ENCODE peak calls at places on chromosomes 16 and 17, in six cellular contexts. L, C, T, E, M and Q are unnamed samples.

GRCh38 chr17:83091257-83092141 is 12.1 kb downstream of the METRNL start:
- DNase-seq in E (no peak), M (no peak), L (no peak), C (no peak), T (no peak), Q (no peak)

GRCh38 chr17:72922223-72922622 is 170.3 kb downstream of the SLC39A11 start:
- DNase-seq in L (no peak), E (no peak), T (no peak), C (no peak), M (no peak), Q (no peak)

GRCh38 chr17:48579738-48580543 is 1.8 kb upstream of the HOXB4 start:
- DNase-seq in C (no peak), E (no peak), L (no peak), T (no peak), M (no peak), Q (no peak)

GRCh38 chr16:59527206-59527997 is 793.3 kb upstream of the GOT2 start:
- DNase-seq in E (no peak), M (no peak), L (no peak), T (no peak), C (no peak), Q (peak; percentile 64)

GRCh38 chr16:68090526-68090925 is 5.4 kb downstream of the NFATC3 start:
- DNase-seq in T (no peak), M (no peak), C (no peak), L (no peak), E (no peak), Q (no peak)

GRCh38 chr17:40615295-40615988 is 32.2 kb downstream of the SMARCE1 start:
- DNase-seq in C (peak; percentile 69), T (no peak), M (peak; percentile 67), E (peak; percentile 52), L (no peak), Q (peak; percentile 26)

GRCh38 chr17:41962768-41963434 is 3.7 kb upstream of the CNP start:
- DNase-seq in C (peak; percentile 65), T (no peak), E (peak; percentile 78), L (peak; percentile 58), M (peak; percentile 89), Q (peak; percentile 92)

GRCh38 chr16:64440421-64440831 is 681.4 kb downstream of the CDH11 start:
- DNase-seq in E (no peak), M (no peak), T (no peak), L (no peak), C (no peak), Q (peak; percentile 38)

GRCh38 chr16:11253995-11254912 is 1.8 kb downstream of the SOCS1 start:
- DNase-seq in M (peak; percentile 60), E (peak; percentile 29), T (no peak), C (no peak), L (no peak), Q (no peak)

GRCh38 chr16:49474741-49475140 is 101.1 kb downstream of the C16orf78 start:
- DNase-seq in M (no peak), L (no peak), T (no peak), C (no peak), E (no peak), Q (no peak)

GRCh38 chr17:76866774-76867577 is 1.2 kb upstream of the MGAT5B start:
- DNase-seq in E (no peak), M (no peak), C (no peak), T (no peak), L (no peak), Q (no peak)

GRCh38 chr17:42423766-42424165 is 710 bp upstream of the CAVIN1 start:
- DNase-seq in E (no peak), C (peak; percentile 49), M (no peak), L (no peak), T (no peak), Q (no peak)

GRCh38 chr16:3542153-3542550 is 35.1 kb downstream of the NLRC3 start:
- DNase-seq in T (no peak), C (no peak), M (no peak), E (no peak), L (no peak), Q (no peak)

GRCh38 chr16:1794908-1795666 is 1.6 kb upstream of the IGFALS start:
- DNase-seq in T (no peak), L (no peak), E (no peak), C (no peak), M (peak; percentile 54), Q (no peak)

GRCh38 chr17:79168486-79169055 is 93.9 kb downstream of the ENGASE start:
- DNase-seq in E (no peak), T (no peak), L (no peak), M (no peak), C (no peak), Q (peak; percentile 38)

GRCh38 chr17:41020346-41020745 is 6.7 kb downstream of the KRTAP1-5 start:
- DNase-seq in M (no peak), T (no peak), E (no peak), C (no peak), L (no peak), Q (no peak)

GRCh38 chr17:3656353-3656752 is 12.0 kb downstream of the TAX1BP3 start:
- DNase-seq in L (no peak), M (no peak), T (no peak), E (no peak), C (no peak), Q (no peak)

GRCh38 chr16:53235851-53236250 is 181.1 kb downstream of the CHD9 start:
- DNase-seq in C (no peak), E (no peak), T (no peak), L (no peak), M (no peak), Q (no peak)

GRCh38 chr17:79183221-79184158 is 108.9 kb downstream of the ENGASE start:
- DNase-seq in L (no peak), M (no peak), C (no peak), T (no peak), E (no peak), Q (no peak)

GRCh38 chr17:76845524-76845923 is 22.7 kb upstream of the MGAT5B start:
- DNase-seq in E (peak; percentile 68), L (no peak), C (no peak), M (no peak), T (no peak), Q (no peak)

GRCh38 chr16:35752773-35753558 is 2293.6 kb downstream of the TP53TG3F start:
- DNase-seq in E (no peak), L (no peak), T (no peak), M (no peak), C (no peak), Q (no peak)

GRCh38 chr16:35750701-35751104 is 2291.3 kb downstream of the TP53TG3F start:
- DNase-seq in M (no peak), T (no peak), C (no peak), L (no peak), E (no peak), Q (no peak)

GRCh38 chr16:35751191-35751941 is 2292.0 kb downstream of the TP53TG3F start:
- DNase-seq in C (no peak), E (no peak), T (no peak), L (no peak), M (no peak), Q (no peak)

GRCh38 chr16:35753559-35754390 is 2294.4 kb downstream of the TP53TG3F start:
- DNase-seq in M (no peak), E (no peak), C (no peak), T (no peak), L (no peak), Q (no peak)

GRCh38 chr16:35752012-35752772 is 2292.8 kb downstream of the TP53TG3F start:
- DNase-seq in C (no peak), M (no peak), E (no peak), L (no peak), T (no peak), Q (no peak)
- H3K9me3 ChIP-seq in C (peaks cover 45% of the 10 kb centered on the region), M (no peaks in the 10 kb centered on the region), E (no peaks in the 10 kb centered on the region), L (no peaks in the 10 kb centered on the region), T (no peaks in the 10 kb centered on the region), Q (no peaks in the 10 kb centered on the region)

GRCh38 chr16:24524855-24525652 is 14.3 kb upstream of the RBBP6 start:
- DNase-seq in E (no peak), T (no peak), C (no peak), M (no peak), L (no peak), Q (no peak)

GRCh38 chr16:24522751-24523150 is 16.6 kb upstream of the RBBP6 start:
- DNase-seq in M (no peak), E (no peak), C (no peak), T (no peak), L (no peak), Q (no peak)

GRCh38 chr16:24526701-24527470 is 12.5 kb upstream of the RBBP6 start:
- DNase-seq in T (no peak), E (no peak), L (no peak), C (no peak), M (no peak), Q (no peak)

GRCh38 chr16:24523569-24523968 is 15.8 kb upstream of the RBBP6 start:
- DNase-seq in L (no peak), C (no peak), M (no peak), E (peak; percentile 22), T (no peak), Q (no peak)

DNA sequence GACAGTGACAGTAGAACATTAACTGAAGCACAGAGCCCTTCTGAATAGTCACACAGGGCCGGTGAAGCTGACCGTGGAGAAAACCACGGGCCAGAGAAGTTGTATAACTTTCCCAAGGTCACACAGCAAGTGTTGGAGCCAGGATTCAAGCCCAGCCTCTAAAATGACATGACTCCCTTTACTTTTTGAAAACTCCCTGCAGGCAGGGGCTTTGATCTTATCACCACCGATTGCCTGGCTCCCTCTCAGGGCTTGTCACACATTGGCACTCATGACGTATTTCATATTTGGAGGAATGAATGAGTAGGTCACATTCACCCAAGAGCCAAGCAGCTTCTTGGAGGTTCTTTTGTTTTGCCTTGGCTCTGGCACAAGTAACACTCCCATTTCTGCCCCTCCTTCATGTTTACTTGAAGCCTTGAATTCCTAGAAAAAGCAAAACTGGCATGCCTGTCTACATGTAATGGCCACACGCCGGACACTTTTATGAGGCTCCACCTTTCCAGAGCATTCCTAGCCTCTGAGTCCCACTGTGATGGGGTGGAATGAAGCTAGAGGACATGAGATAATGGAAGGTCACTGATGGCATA is 13.3 kb upstream of the RBBP6 start:
- DNase-seq in M (no peak), T (no peak), C (no peak), L (no peak), E (no peak), Q (no peak)
- H3K27ac ChIP-seq in M (no peak overlapping the region), T (no peak overlapping the region), C (no peak overlapping the region), L (no peak overlapping the region), E (no peak overlapping the region), Q (no peak overlapping the region)

GRCh38 chr17:19579192-19579668 is 45.6 kb downstream of the SLC47A1 start:
- DNase-seq in L (no peak), C (no peak), M (no peak), E (no peak), T (no peak), Q (no peak)
- H3K4me3 ChIP-seq in L (no peak overlapping the region), C (peak overlapping the region; percentile 52), M (no peak overlapping the region), E (no peak overlapping the region), T (peak overlapping the region; percentile 38), Q (no peak overlapping the region)

GRCh38 chr17:19672009-19672837 is 23.7 kb downstream of the ALDH3A2 start:
- DNase-seq in M (peak; percentile 57), C (no peak), T (no peak), E (no peak), L (no peak), Q (peak; percentile 33)

GRCh38 chr17:19676901-19677300 is 28.4 kb downstream of the ALDH3A2 start:
- DNase-seq in E (no peak), M (no peak), C (no peak), L (no peak), T (no peak), Q (no peak)

GRCh38 chr17:19678581-19679418 is 30.2 kb downstream of the ALDH3A2 start:
- DNase-seq in L (no peak), M (no peak), C (no peak), T (no peak), E (no peak), Q (no peak)

GRCh38 chr17:19683117-19683516 is 33.3 kb downstream of the SLC47A2 start:
- DNase-seq in L (no peak), C (no peak), E (no peak), M (no peak), T (no peak), Q (no peak)

GRCh38 chr17:19677736-19678379 is 29.3 kb downstream of the ALDH3A2 start:
- DNase-seq in C (no peak), M (no peak), L (no peak), T (no peak), E (no peak), Q (peak; percentile 41)
- H3K9me3 ChIP-seq in C (no peaks in the 10 kb centered on the region), M (no peaks in the 10 kb centered on the region), L (no peaks in the 10 kb centered on the region), T (no peaks in the 10 kb centered on the region), E (no peaks in the 10 kb centered on the region), Q (peaks cover 14% of the 10 kb centered on the region)